ENCODE peak calls at places on chromosomes 12 and 14, in five cellular contexts. N is HepG2, C is HEK293T, L is H1, A is GM12878. M is an unnamed sample.

GRCh38 chr14:68440776-68441175 is 352.1 kb downstream of the ZFP36L1 start:
- DNase-seq in N (no peak), L (no peak), A (no peak), C (no peak), M (no peak)

GRCh38 chr12:111687255-111687654 is 1.4 kb downstream of the ACAD10 start:
- DNase-seq in C (peak), N (peak), L (no peak), A (peak), M (no peak)

GRCh38 chr12:108622425-108622824 is 11.3 kb downstream of the SELPLG start:
- DNase-seq in A (no peak), N (peak), L (no peak), C (no peak), M (no peak)

GRCh38 chr14:80926706-80927384 is 14.7 kb downstream of the CEP128 start:
- DNase-seq in L (no peak), A (no peak), N (no peak), C (no peak), M (no peak)

GRCh38 chr12:6570264-6570887 is 2.3 kb upstream of the NOP2 start:
- DNase-seq in L (peak), C (peak), N (peak), A (no peak), M (peak)

GRCh38 chr12:19223695-19224094 is 94.2 kb downstream of the PLEKHA5 start:
- DNase-seq in A (no peak), N (no peak), L (no peak), C (no peak), M (no peak)

GRCh38 chr14:56585461-56586084 is 6.0 kb downstream of the TMEM260 start:
- DNase-seq in C (peak), N (no peak), A (no peak), L (no peak), M (no peak)

GRCh38 chr14:30283822-30284446 is 275.0 kb upstream of the G2E3 start:
- DNase-seq in L (peak), A (no peak), N (peak), C (peak), M (peak)

GRCh38 chr12:69019082-69019481 is 86.1 kb upstream of the CPM start:
- DNase-seq in N (no peak), L (no peak), C (no peak), A (no peak), M (no peak)

GRCh38 chr14:75389679-75390078 is 38.1 kb upstream of the JDP2 start:
- DNase-seq in A (no peak), C (no peak), N (no peak), L (no peak), M (no peak)

GRCh38 chr12:119949145-119949544 is 39.9 kb upstream of the BICDL1 start:
- DNase-seq in C (no peak), N (no peak), A (no peak), L (no peak), M (no peak)

GRCh38 chr12:87953257-87953860 is 75.8 kb downstream of the C12orf50 start:
- DNase-seq in N (peak), A (no peak), C (peak), L (no peak), M (peak)

GRCh38 chr12:11759894-11760293 is 110.4 kb downstream of the ETV6 start:
- DNase-seq in N (no peak), C (no peak), L (no peak), A (no peak), M (no peak)

GRCh38 chr12:89857652-89858274 is 149.1 kb upstream of the ATP2B1 start:
- DNase-seq in N (no peak), L (no peak), A (no peak), C (no peak), M (no peak)

GRCh38 chr14:100076630-100077029 is 11.4 kb downstream of the EVL start:
- DNase-seq in N (no peak), L (no peak), A (no peak), C (no peak), M (no peak)

GRCh38 chr12:6463211-6463610 is 7.3 kb downstream of the VAMP1 start:
- DNase-seq in C (no peak), L (no peak), N (no peak), A (no peak), M (no peak)

GRCh38 chr12:50220357-50221061 is 53.3 kb upstream of the CERS5 start:
- DNase-seq in L (no peak), N (no peak), A (peak), C (no peak), M (no peak)

GRCh38 chr14:60958146-60958545 is 22.7 kb downstream of the TRMT5 start:
- DNase-seq in A (no peak), C (no peak), N (no peak), L (no peak), M (no peak)

GRCh38 chr14:73723799-73724621 is 9.8 kb upstream of the PNMA1 start:
- DNase-seq in C (no peak), L (no peak), N (no peak), A (no peak), M (no peak)

GRCh38 chr14:85580536-85581165 is 50.7 kb downstream of the FLRT2 start:
- DNase-seq in N (no peak), C (no peak), A (no peak), L (no peak), M (no peak)

GRCh38 chr12:131831021-131831571 is 2.9 kb downstream of the MMP17 start:
- DNase-seq in A (no peak), C (no peak), N (no peak), L (no peak), M (no peak)

GRCh38 chr14:81169711-81170103 is 51.1 kb downstream of the GTF2A1 start:
- DNase-seq in L (no peak), N (no peak), A (no peak), C (no peak), M (no peak)

GRCh38 chr12:98532687-98533304 is 17.4 kb downstream of the TMPO start:
- DNase-seq in N (peak), C (peak), L (no peak), A (no peak), M (peak)

GRCh38 chr14:22553445-22553844 is 35.6 kb downstream of the DAD1 start:
- DNase-seq in L (no peak), N (no peak), C (no peak), A (no peak), M (no peak)

GRCh38 chr14:93104961-93105360 is 10.8 kb downstream of the ITPK1 start:
- DNase-seq in A (no peak), C (no peak), L (no peak), N (peak), M (no peak)

GRCh38 chr12:64172143-64172970 is 49.7 kb downstream of the KICS2 start:
- DNase-seq in N (no peak), L (no peak), C (no peak), A (no peak), M (no peak)

GRCh38 chr14:105397350-105397931 is 897 bp upstream of the TEX22 start:
- DNase-seq in N (no peak), L (no peak), A (no peak), C (no peak), M (no peak)

GRCh38 chr14:41865894-41866293 is 259.2 kb downstream of the LRFN5 start:
- DNase-seq in A (no peak), L (no peak), C (no peak), N (no peak), M (no peak)

GRCh38 chr14:74786916-74787315 is 23.8 kb downstream of the YLPM1 start:
- DNase-seq in N (no peak), C (no peak), A (no peak), L (no peak), M (no peak)

GRCh38 chr14:72560331-72560730 is 333.6 kb downstream of the DPF3 start:
- DNase-seq in N (no peak), C (no peak), L (no peak), A (no peak), M (no peak)

GRCh38 chr14:61388173-61388975 is 67.0 kb downstream of the PRKCH start:
- DNase-seq in N (no peak), L (no peak), A (peak), C (no peak), M (no peak)

GRCh38 chr12:30880061-30880460 is 46.5 kb upstream of the TSPAN11 start:
- DNase-seq in C (no peak), L (no peak), N (no peak), A (no peak), M (no peak)

GRCh38 chr12:42129595-42130204 is 15.0 kb downstream of the GXYLT1 start:
- DNase-seq in L (no peak), N (peak), A (no peak), C (peak), M (peak)

GRCh38 chr12:116882742-116883141 is 1.5 kb upstream of the HRK start:
- DNase-seq in C (peak), A (no peak), L (no peak), N (no peak), M (no peak)

GRCh38 chr12:93802698-93803097 is 125.5 kb downstream of the CRADD start:
- DNase-seq in A (no peak), L (no peak), N (no peak), C (no peak), M (no peak)
- TF ChIP-seq SUZ12 in A (no peak), L (no peak), N (no peak), C (no peak), M (no peak)

GRCh38 chr12:104567832-104568490 is 111.2 kb downstream of the CHST11 start:
- DNase-seq in L (no peak), A (no peak), N (no peak), C (no peak), M (no peak)

GRCh38 chr12:104571328-104571727 is 114.6 kb downstream of the CHST11 start:
- DNase-seq in C (no peak), N (no peak), A (peak), L (no peak), M (no peak)

GRCh38 chr12:104568881-104569280 is 112.1 kb downstream of the CHST11 start:
- DNase-seq in A (no peak), C (no peak), N (no peak), L (no peak), M (no peak)

GRCh38 chr12:104570174-104570907 is 113.6 kb downstream of the CHST11 start:
- DNase-seq in L (no peak), A (no peak), C (no peak), N (no peak), M (no peak)

GRCh38 chr12:104569348-104570173 is 112.8 kb downstream of the CHST11 start:
- DNase-seq in L (no peak), A (peak), C (no peak), N (no peak), M (no peak)
- TF ChIP-seq SUZ12 in L (no peak), A (no peak), C (no peak), N (no peak), M (no peak)

DNA sequence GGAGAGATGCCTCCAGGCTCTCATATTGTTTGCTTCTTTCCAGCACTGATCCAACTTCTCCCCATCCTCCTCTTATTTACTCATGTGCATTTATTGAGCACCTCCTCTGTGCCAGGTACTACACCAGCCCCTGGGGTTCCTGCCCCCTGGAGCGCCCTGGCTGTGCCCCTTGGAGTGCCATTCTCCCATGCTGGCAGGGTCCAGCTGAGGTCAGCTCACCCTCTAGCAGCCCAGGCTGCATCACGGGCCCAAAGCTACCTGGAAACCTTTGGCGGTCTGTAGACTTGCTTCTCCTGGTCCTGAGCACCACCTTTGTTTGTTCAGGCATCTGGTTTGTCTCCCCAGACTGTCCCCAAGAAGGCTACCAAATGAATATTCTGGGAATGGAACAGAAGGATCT is 67.0 kb downstream of the ADCK1 start:
- DNase-seq in L (no peak), N (no peak), A (no peak), C (no peak), M (no peak)
- TF ChIP-seq SUZ12 in L (no peak), N (no peak), A (no peak), C (no peak), M (no peak)

DNA sequence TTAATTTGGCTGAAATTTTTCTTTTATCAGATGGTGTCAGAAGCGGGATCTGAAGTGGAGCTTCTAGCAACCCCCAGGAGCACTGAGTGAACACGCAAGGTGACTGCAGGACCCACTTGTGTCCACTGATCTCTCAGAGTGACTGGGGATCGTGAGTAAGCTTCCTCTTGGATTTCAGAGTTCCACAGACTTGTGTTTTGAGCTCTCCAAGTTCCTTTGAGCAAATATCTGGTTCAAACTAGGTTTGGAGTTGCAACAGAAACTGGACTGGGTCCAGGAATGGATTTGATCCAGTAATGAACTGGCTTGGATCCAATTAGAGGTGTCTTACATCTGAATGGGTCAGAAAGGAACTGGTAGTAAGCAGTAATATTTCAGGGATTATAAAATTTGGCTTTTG is 24.7 kb upstream of the B4GALNT1 start:
- DNase-seq in L (no peak), C (no peak), A (no peak), N (no peak), M (no peak)
- TF ChIP-seq SUZ12 in L (no peak), C (no peak), A (no peak), N (no peak), M (no peak)

M was measured in NT2/D1.